ENCODE peak calls at places on chromosomes 4 and X, in ten cellular contexts. W is neural crest cell; U is fibroblast of pulmonary artery; S is mesothelial cell of epicardium; Q is fibroblast of the aortic adventitia; H is K562; C is fibroblast of lung; N is CD4-positive, alpha-beta T cell; K is MCF 10A; O is endodermal cell. F is an unnamed sample.

GRCh38 chr4:11729548-11729947 is 300.9 kb upstream of the HS3ST1 start:
- DNase-seq in W (no peak), U (peak), S (no peak), Q (peak), H (no peak), C (peak), N (no peak), K (peak), O (no peak), F (no peak)

GRCh38 chr4:153067376-153067775 is 131.3 kb downstream of the FHDC1 start:
- DNase-seq in W (no peak), U (peak), S (no peak), Q (no peak), H (peak), C (peak), N (no peak), K (peak), O (peak), F (peak)

GRCh38 chr4:6727081-6727942 is 11.3 kb downstream of the BLOC1S4 start:
- DNase-seq in W (peak), U (peak), S (no peak), Q (peak), H (peak), C (no peak), N (no peak), K (no peak), O (peak), F (peak)

GRCh38 chr4:37759833-37760232 is 66.7 kb upstream of the PGM2 start:
- DNase-seq in W (no peak), U (no peak), S (no peak), Q (no peak), H (no peak), C (no peak), N (no peak), K (no peak), O (no peak), F (no peak)

GRCh38 chrX:24364851-24365538 is 4.6 kb downstream of the SUPT20HL1 start:
- DNase-seq in W (no peak), U (no peak), S (no peak), Q (no peak), H (no peak), C (no peak), N (no peak), K (no peak), O (no peak), F (no peak)

GRCh38 chr4:1044469-1045192 is 33.2 kb downstream of the FGFRL1 start:
- DNase-seq in W (no peak), U (no peak), S (no peak), Q (no peak), H (no peak), C (no peak), N (peak), K (no peak), O (peak), F (no peak)

GRCh38 chr4:26248647-26249046 is 72.2 kb upstream of the RBPJ start:
- DNase-seq in W (no peak), U (peak), S (no peak), Q (peak), H (no peak), C (peak), N (no peak), K (peak), O (no peak), F (peak)

GRCh38 chr4:119240568-119240967 is 28.1 kb downstream of the USP53 start:
- DNase-seq in W (no peak), U (no peak), S (no peak), Q (no peak), H (no peak), C (no peak), N (no peak), K (no peak), O (no peak), F (no peak)

GRCh38 chrX:118373538-118373937 is 27.6 kb downstream of the WDR44 start:
- DNase-seq in W (no peak), U (peak), S (no peak), Q (no peak), H (no peak), C (peak), N (no peak), K (no peak), O (no peak), F (no peak)

GRCh38 chr4:152109585-152110509 is 349.0 kb upstream of the GATB start:
- DNase-seq in W (no peak), U (no peak), S (no peak), Q (peak), H (no peak), C (peak), N (no peak), K (no peak), O (no peak), F (no peak)

GRCh38 chr4:138981930-138982390 is 33.6 kb upstream of the NOCT start:
- DNase-seq in W (no peak), U (peak), S (no peak), Q (peak), H (no peak), C (peak), N (no peak), K (peak), O (no peak), F (peak)

GRCh38 chr4:87524456-87524855 is 4.7 kb downstream of the SPARCL1 start:
- DNase-seq in W (no peak), U (no peak), S (no peak), Q (peak), H (no peak), C (no peak), N (no peak), K (no peak), O (no peak), F (peak)

GRCh38 chr4:38788327-38788726 is 5.5 kb upstream of the TLR10 start:
- DNase-seq in W (no peak), U (peak), S (no peak), Q (peak), H (no peak), C (peak), N (no peak), K (no peak), O (no peak), F (no peak)

GRCh38 chr4:109879636-109880314 is 31.9 kb downstream of the LRIT3 start:
- DNase-seq in W (no peak), U (no peak), S (no peak), Q (no peak), H (no peak), C (no peak), N (no peak), K (no peak), O (no peak), F (no peak)

GRCh38 chr4:125315571-125316390 is 1.0 kb downstream of the FAT4 start:
- DNase-seq in W (peak), U (peak), S (peak), Q (peak), H (no peak), C (peak), N (no peak), K (peak), O (peak), F (peak)

GRCh38 chr4:24753519-24753918 is 41.9 kb upstream of the SOD3 start:
- DNase-seq in W (no peak), U (no peak), S (no peak), Q (no peak), H (no peak), C (no peak), N (no peak), K (peak), O (no peak), F (peak)

GRCh38 chr4:55770662-55771061 is 48.9 kb upstream of the EXOC1L start:
- DNase-seq in W (no peak), U (no peak), S (no peak), Q (no peak), H (no peak), C (no peak), N (no peak), K (no peak), O (no peak), F (no peak)

GRCh38 chr4:3708103-3708510 is 58.1 kb upstream of the ADRA2C start:
- DNase-seq in W (no peak), U (no peak), S (no peak), Q (peak), H (no peak), C (no peak), N (no peak), K (no peak), O (no peak), F (peak)

GRCh38 chr4:144819591-144819990 is 173.6 kb downstream of the HHIP start:
- DNase-seq in W (no peak), U (no peak), S (no peak), Q (no peak), H (no peak), C (no peak), N (no peak), K (no peak), O (no peak), F (no peak)

GRCh38 chrX:104166735-104167436 is 633 bp downstream of the FAM199X start:
- DNase-seq in W (no peak), U (no peak), S (no peak), Q (no peak), H (peak), C (no peak), N (peak), K (no peak), O (no peak), F (no peak)

GRCh38 chr4:83716874-83717273 is 181.0 kb downstream of the GPAT3 start:
- DNase-seq in W (no peak), U (peak), S (no peak), Q (no peak), H (no peak), C (peak), N (no peak), K (peak), O (no peak), F (no peak)

GRCh38 chr4:1532549-1533395 is 126.5 kb upstream of the NKX1-1 start:
- DNase-seq in W (no peak), U (no peak), S (no peak), Q (no peak), H (no peak), C (no peak), N (no peak), K (no peak), O (no peak), F (no peak)

GRCh38 chr4:110865611-110866254 is 242.9 kb upstream of the PITX2 start:
- DNase-seq in W (no peak), U (peak), S (no peak), Q (peak), H (no peak), C (peak), N (no peak), K (peak), O (no peak), F (peak)

GRCh38 chr4:104971458-104971857 is 175.2 kb upstream of the TET2 start:
- DNase-seq in W (no peak), U (no peak), S (no peak), Q (no peak), H (no peak), C (peak), N (no peak), K (peak), O (no peak), F (no peak)

GRCh38 chr4:51831133-51831532 is 11.8 kb upstream of the DCUN1D4 start:
- DNase-seq in W (peak), U (peak), S (no peak), Q (peak), H (peak), C (peak), N (peak), K (peak), O (peak), F (peak)

GRCh38 chr4:184282895-184283654 is 65.4 kb upstream of the ENPP6 start:
- DNase-seq in W (no peak), U (no peak), S (no peak), Q (no peak), H (no peak), C (peak), N (no peak), K (no peak), O (no peak), F (no peak)
- TF ChIP-seq CTCF in W (no peak), U (no peak), S (no peak), Q (no peak), H (no peak), C (no peak), N (no peak), K (no peak), O (no peak), F (no peak)

DNA sequence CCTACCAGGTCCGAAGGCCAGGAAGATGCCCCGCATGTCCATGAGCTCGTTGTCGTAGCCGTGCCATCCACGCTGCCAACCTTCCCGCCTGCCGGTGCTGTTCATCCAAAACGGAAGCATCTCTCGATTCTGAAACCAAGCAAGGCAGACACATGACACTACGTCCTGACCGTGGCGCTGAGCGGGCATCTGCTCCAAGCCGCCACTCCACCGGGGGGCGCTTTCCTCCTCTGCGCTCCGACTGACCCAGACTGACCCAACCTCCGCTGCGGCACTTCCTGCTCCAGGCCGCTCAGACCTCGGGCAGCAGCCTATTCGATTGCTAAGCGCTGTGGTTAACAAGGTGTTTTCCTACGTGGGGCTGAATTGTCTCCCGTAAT is 120.4 kb downstream of the ENPP6 start:
- DNase-seq in W (no peak), U (no peak), S (no peak), Q (no peak), H (peak), C (peak), N (no peak), K (no peak), O (peak), F (no peak)
- TF ChIP-seq CTCF in W (no peak), U (no peak), S (no peak), Q (peak), H (peak), C (peak), N (no peak), K (no peak), O (peak), F (peak)

GRCh38 chr4:17647927-17648326 is 33.5 kb downstream of the MED28 start:
- DNase-seq in W (no peak), U (no peak), S (no peak), Q (no peak), H (no peak), C (no peak), N (no peak), K (no peak), O (no peak), F (no peak)
- TF ChIP-seq CTCF in W (no peak), U (peak), S (no peak), Q (no peak), H (peak), C (no peak), N (no peak), K (no peak), O (peak), F (peak)

GRCh38 chr4:147570616-147571015 is 46.6 kb upstream of the TMEM184C start:
- DNase-seq in W (no peak), U (peak), S (no peak), Q (peak), H (no peak), C (peak), N (no peak), K (no peak), O (no peak), F (no peak)
- TF ChIP-seq CTCF in W (no peak), U (peak), S (no peak), Q (peak), H (no peak), C (peak), N (no peak), K (no peak), O (peak), F (peak)

DNA sequence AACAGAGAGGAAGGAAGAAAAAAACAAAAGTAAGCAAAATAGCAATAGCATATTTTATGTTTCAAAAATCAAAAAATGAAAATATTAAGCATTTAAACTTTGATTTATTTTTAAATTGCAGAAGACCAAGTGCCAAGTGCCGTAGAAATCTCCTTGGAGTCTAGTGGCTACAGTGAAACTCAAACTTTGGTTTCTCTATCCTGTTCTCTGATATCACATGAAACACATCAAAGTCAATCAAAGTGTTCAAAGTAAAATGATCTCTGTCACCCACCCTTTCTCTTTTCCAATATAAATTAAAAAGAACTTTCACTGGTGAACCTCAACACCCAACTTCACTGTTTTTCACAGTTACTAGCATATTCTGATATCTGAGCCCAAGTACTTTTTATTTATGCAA is 81.1 kb downstream of the HADH start:
- DNase-seq in W (no peak), U (no peak), S (no peak), Q (no peak), H (no peak), C (no peak), N (no peak), K (no peak), O (no peak), F (no peak)
- TF ChIP-seq CTCF in W (no peak), U (no peak), S (no peak), Q (no peak), H (no peak), C (no peak), N (no peak), K (no peak), O (no peak), F (no peak)

GRCh38 chr4:100945789-100946188 is 401.5 kb downstream of the PPP3CA start:
- DNase-seq in W (no peak), U (no peak), S (no peak), Q (no peak), H (no peak), C (no peak), N (no peak), K (no peak), O (no peak), F (no peak)
- TF ChIP-seq CTCF in W (no peak), U (no peak), S (no peak), Q (no peak), H (no peak), C (no peak), N (no peak), K (no peak), O (no peak), F (no peak)

GRCh38 chrX:48818866-48819265 is 7.4 kb upstream of the ERAS start:
- DNase-seq in W (no peak), U (no peak), S (no peak), Q (no peak), H (no peak), C (no peak), N (no peak), K (no peak), O (no peak), F (no peak)
- TF ChIP-seq CTCF in W (no peak), U (no peak), S (no peak), Q (no peak), H (no peak), C (no peak), N (no peak), K (no peak), O (no peak), F (no peak)

DNA sequence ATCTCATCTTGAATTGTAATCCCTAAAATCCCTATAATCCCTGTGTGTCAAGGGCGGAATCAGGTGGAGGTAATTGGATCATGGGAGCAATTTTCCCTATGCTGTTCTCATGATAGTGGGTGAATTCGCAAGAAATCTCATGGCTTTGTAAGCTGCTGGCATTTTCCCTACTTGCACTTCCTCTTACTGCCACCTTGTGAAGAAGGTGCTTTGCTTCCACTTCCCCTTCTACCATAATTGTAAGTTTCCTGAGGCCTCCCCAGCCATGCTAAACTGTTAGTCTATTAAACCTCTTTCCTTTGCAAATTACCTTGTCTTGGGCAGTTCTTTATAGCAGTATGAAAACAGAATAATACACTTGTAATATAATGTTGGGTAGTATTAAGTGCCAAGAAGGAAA is 1087.4 kb upstream of the SLIT2 start:
- DNase-seq in W (no peak), U (no peak), S (no peak), Q (no peak), H (no peak), C (no peak), N (no peak), K (no peak), O (no peak), F (no peak)
- TF ChIP-seq CTCF in W (no peak), U (no peak), S (no peak), Q (no peak), H (no peak), C (no peak), N (no peak), K (no peak), O (no peak), F (no peak)

F was measured in brain microvascular endothelial cell.